ENCODE peak calls at places on chromosomes 11 and 22, in five cellular contexts. C is NCI-H446 treated with DMSO at 0.1 percent for 48 hours, W is endodermal cell, Q is small intestine, S is SHP77. U is an unnamed sample.

GRCh38 chr22:26585104-26585790 is 4.7 kb downstream of the TPST2 start:
- DNase-seq in C (peak), W (no peak), Q (peak), S (no peak), U (no peak)

GRCh38 chr11:64571050-64571409 is 20.0 kb upstream of the SLC22A12 start:
- DNase-seq in C (no peak), W (no peak), Q (no peak), S (no peak), U (no peak)

GRCh38 chr11:33701831-33702230 is 1.2 kb upstream of the C11orf91 start:
- DNase-seq in C (no peak), W (no peak), Q (peak), S (peak), U (no peak)

GRCh38 chr22:38721551-38721950 is 15.8 kb downstream of the GTPBP1 start:
- DNase-seq in C (no peak), W (no peak), Q (no peak), S (no peak), U (no peak)

GRCh38 chr22:36359172-36359973 is 28.4 kb downstream of the MYH9 start:
- DNase-seq in C (no peak), W (no peak), Q (no peak), S (no peak), U (no peak)

GRCh38 chr11:1639102-1639620 is 9.6 kb downstream of the KRTAP5-5 start:
- DNase-seq in C (no peak), W (no peak), Q (peak), S (no peak), U (no peak)

GRCh38 chr11:7246179-7246578 is 5.5 kb upstream of the SYT9 start:
- DNase-seq in C (no peak), W (no peak), Q (no peak), S (no peak), U (no peak)

GRCh38 chr22:31271485-31271884 is 20.8 kb downstream of the PIK3IP1 start:
- DNase-seq in C (no peak), W (no peak), Q (no peak), S (no peak), U (no peak)

GRCh38 chr22:41308054-41308453 is 6.7 kb downstream of the ZC3H7B start:
- DNase-seq in C (no peak), W (no peak), Q (no peak), S (no peak), U (no peak)

GRCh38 chr22:38868286-38868721 is 3.7 kb downstream of the CBX6 start:
- DNase-seq in C (no peak), W (peak), Q (no peak), S (no peak), U (no peak)

GRCh38 chr11:612201-612960 is 3.4 kb downstream of the IRF7 start:
- DNase-seq in C (no peak), W (peak), Q (peak), S (no peak), U (no peak)

GRCh38 chr11:1029051-1029450 is 7.5 kb downstream of the MUC6 start:
- DNase-seq in C (no peak), W (no peak), Q (no peak), S (no peak), U (no peak)

GRCh38 chr22:26763633-26764295 is 106.4 kb downstream of the MIAT start:
- DNase-seq in C (no peak), W (peak), Q (no peak), S (peak), U (no peak)

GRCh38 chr22:48485144-48486135 is 1342.2 kb downstream of the BRD1 start:
- DNase-seq in C (peak), W (peak), Q (no peak), S (no peak), U (no peak)

GRCh38 chr11:131897976-131898375 is 527.6 kb downstream of the NTM start:
- DNase-seq in C (no peak), W (no peak), Q (no peak), S (no peak), U (no peak)

GRCh38 chr11:19672591-19673206 is 39.9 kb upstream of the NAV2 start:
- DNase-seq in C (no peak), W (no peak), Q (no peak), S (no peak), U (no peak)

GRCh38 chr11:131305005-131305404 is 65.4 kb upstream of the NTM start:
- DNase-seq in C (no peak), W (no peak), Q (no peak), S (no peak), U (no peak)

GRCh38 chr11:128379587-128380279 is 207.6 kb downstream of the ETS1 start:
- DNase-seq in C (no peak), W (no peak), Q (no peak), S (no peak), U (no peak)

GRCh38 chr22:50727678-50728522 is 10.1 kb upstream of the ACR start:
- DNase-seq in C (no peak), W (no peak), Q (no peak), S (no peak), U (no peak)